ENCODE peak calls at places on chromosome 13, in four cellular contexts. One of them, this sample, is unnamed.

GRCh38 chr13:40271931-40272775 is 394.3 kb downstream of the FOXO1 start:
- DNase-seq in GM12878: no peak
- DNase-seq in K562: no peak
- DNase-seq in IMR-90: peak
- DNase-seq in this sample: no peak

GRCh38 chr13:79775830-79776229 is 294.9 kb downstream of the NDFIP2 start:
- DNase-seq in GM12878: no peak
- DNase-seq in IMR-90: peak
- DNase-seq in K562: no peak
- DNase-seq in this sample: no peak

GRCh38 chr13:99335603-99336002 is 28.4 kb upstream of the GPR183 start:
- DNase-seq in IMR-90: no peak
- DNase-seq in GM12878: peak
- DNase-seq in K562: no peak
- DNase-seq in this sample: no peak

GRCh38 chr13:109700176-109700575 is 86.2 kb downstream of the IRS2 start:
- DNase-seq in K562: peak
- DNase-seq in IMR-90: peak
- DNase-seq in GM12878: no peak
- DNase-seq in this sample: peak

GRCh38 chr13:38024431-38024830 is 154.9 kb upstream of the TRPC4 start:
- DNase-seq in IMR-90: no peak
- DNase-seq in K562: no peak
- DNase-seq in GM12878: no peak
- DNase-seq in this sample: no peak

GRCh38 chr13:30376426-30377311 is 45.6 kb upstream of the UBE2L5 start:
- DNase-seq in K562: no peak
- DNase-seq in GM12878: peak
- DNase-seq in IMR-90: no peak
- DNase-seq in this sample: no peak

GRCh38 chr13:25933520-25933919 is 118.3 kb downstream of the SHISA2 start:
- DNase-seq in IMR-90: no peak
- DNase-seq in GM12878: no peak
- DNase-seq in K562: no peak
- DNase-seq in this sample: no peak

GRCh38 chr13:80363890-80364503 is 23.1 kb upstream of the SPRY2 start:
- DNase-seq in K562: no peak
- DNase-seq in IMR-90: peak
- DNase-seq in GM12878: no peak
- DNase-seq in this sample: peak

GRCh38 chr13:29162638-29163037 is 342.5 kb downstream of the MTUS2 start:
- DNase-seq in K562: no peak
- DNase-seq in GM12878: no peak
- DNase-seq in IMR-90: no peak
- DNase-seq in this sample: no peak

GRCh38 chr13:33800646-33801186 is 17.2 kb upstream of the RFC3 start:
- DNase-seq in K562: no peak
- DNase-seq in IMR-90: no peak
- DNase-seq in GM12878: no peak
- DNase-seq in this sample: no peak

GRCh38 chr13:46016216-46016615 is 36.3 kb downstream of the ZC3H13 start:
- DNase-seq in GM12878: no peak
- DNase-seq in IMR-90: no peak
- DNase-seq in K562: no peak
- DNase-seq in this sample: no peak

GRCh38 chr13:95137096-95137495 is 164.2 kb downstream of the ABCC4 start:
- DNase-seq in K562: no peak
- DNase-seq in GM12878: no peak
- DNase-seq in IMR-90: peak
- DNase-seq in this sample: peak

GRCh38 chr13:45630791-45631190 is 15.3 kb upstream of the ERICH6B start:
- DNase-seq in K562: no peak
- DNase-seq in IMR-90: no peak
- DNase-seq in GM12878: no peak
- DNase-seq in this sample: no peak

GRCh38 chr13:100573121-100573520 is 15.5 kb downstream of the GGACT start:
- DNase-seq in K562: peak
- DNase-seq in IMR-90: peak
- DNase-seq in GM12878: peak
- DNase-seq in this sample: peak

GRCh38 chr13:102234618-102235017 is 167.2 kb downstream of the FGF14 start:
- DNase-seq in IMR-90: peak
- DNase-seq in GM12878: no peak
- DNase-seq in K562: no peak
- DNase-seq in this sample: no peak

GRCh38 chr13:77919351-77920294 is 992 bp upstream of the EDNRB start:
- DNase-seq in IMR-90: peak
- DNase-seq in GM12878: no peak
- DNase-seq in K562: no peak
- DNase-seq in this sample: peak

GRCh38 chr13:114269281-114269770 is 12.1 kb upstream of the UPF3A start:
- DNase-seq in K562: no peak
- DNase-seq in IMR-90: no peak
- DNase-seq in GM12878: no peak
- DNase-seq in this sample: no peak

GRCh38 chr13:114025432-114026127 is 51.7 kb upstream of the C13orf46 start:
- DNase-seq in K562: no peak
- DNase-seq in IMR-90: peak
- DNase-seq in GM12878: no peak
- DNase-seq in this sample: peak

GRCh38 chr13:44752184-44752583 is 176.1 kb upstream of the TSC22D1 start:
- DNase-seq in IMR-90: no peak
- DNase-seq in GM12878: no peak
- DNase-seq in K562: no peak
- DNase-seq in this sample: no peak

GRCh38 chr13:46184277-46184699 is 2.3 kb upstream of the LCP1 start:
- DNase-seq in GM12878: no peak
- DNase-seq in K562: peak
- DNase-seq in IMR-90: no peak
- DNase-seq in this sample: peak

GRCh38 chr13:51771418-51772104 is 32.4 kb downstream of the DHRS12 start:
- DNase-seq in K562: no peak
- DNase-seq in GM12878: no peak
- DNase-seq in IMR-90: no peak
- DNase-seq in this sample: no peak

GRCh38 chr13:100510208-100510997 is 78.2 kb downstream of the GGACT start:
- DNase-seq in IMR-90: no peak
- DNase-seq in K562: no peak
- DNase-seq in GM12878: no peak
- DNase-seq in this sample: peak

GRCh38 chr13:44573790-44574465 is 2.2 kb downstream of the TSC22D1 start:
- DNase-seq in K562: peak
- DNase-seq in GM12878: no peak
- DNase-seq in IMR-90: peak
- DNase-seq in this sample: peak

GRCh38 chr13:92407858-92408257 is 818.7 kb upstream of the GPC6 start:
- DNase-seq in IMR-90: no peak
- DNase-seq in GM12878: no peak
- DNase-seq in K562: no peak
- DNase-seq in this sample: no peak

GRCh38 chr13:82002693-82003092 is 1661.8 kb upstream of the SPRY2 start:
- DNase-seq in GM12878: no peak
- DNase-seq in IMR-90: no peak
- DNase-seq in K562: no peak
- DNase-seq in this sample: no peak

GRCh38 chr13:78999494-78999893 is 340.5 kb upstream of the OBI1 start:
- DNase-seq in IMR-90: no peak
- DNase-seq in K562: no peak
- DNase-seq in GM12878: no peak
- DNase-seq in this sample: no peak

GRCh38 chr13:27406178-27406939 is 18.1 kb upstream of the GTF3A start:
- DNase-seq in K562: peak
- DNase-seq in GM12878: no peak
- DNase-seq in IMR-90: peak
- DNase-seq in this sample: peak

GRCh38 chr13:48741377-48741776 is 87.6 kb downstream of the CYSLTR2 start:
- DNase-seq in GM12878: no peak
- DNase-seq in IMR-90: peak
- DNase-seq in K562: no peak
- DNase-seq in this sample: peak

GRCh38 chr13:28392896-28393295 is 102.0 kb downstream of the FLT1 start:
- DNase-seq in IMR-90: no peak
- DNase-seq in K562: no peak
- DNase-seq in GM12878: no peak
- DNase-seq in this sample: no peak

GRCh38 chr13:111652676-111653075 is 332.2 kb downstream of the TEX29 start:
- DNase-seq in GM12878: no peak
- DNase-seq in K562: no peak
- DNase-seq in IMR-90: no peak
- DNase-seq in this sample: no peak

GRCh38 chr13:40456397-40456958 is 210.0 kb downstream of the FOXO1 start:
- DNase-seq in GM12878: no peak
- DNase-seq in K562: no peak
- DNase-seq in IMR-90: no peak
- DNase-seq in this sample: no peak

GRCh38 chr13:36549126-36549702 is 116.9 kb downstream of the CCNA1 start:
- DNase-seq in GM12878: no peak
- DNase-seq in K562: no peak
- DNase-seq in IMR-90: no peak
- DNase-seq in this sample: no peak

GRCh38 chr13:74067818-74068217 is 66.4 kb downstream of the KLF12 start:
- DNase-seq in K562: no peak
- DNase-seq in IMR-90: peak
- DNase-seq in GM12878: no peak
- DNase-seq in this sample: no peak

GRCh38 chr13:101703081-101703480 is 250.6 kb downstream of the ITGBL1 start:
- DNase-seq in GM12878: no peak
- DNase-seq in IMR-90: no peak
- DNase-seq in K562: no peak
- DNase-seq in this sample: no peak

GRCh38 chr13:40181203-40181845 is 485.1 kb downstream of the FOXO1 start:
- DNase-seq in GM12878: no peak
- DNase-seq in IMR-90: peak
- DNase-seq in K562: peak
- DNase-seq in this sample: no peak

GRCh38 chr13:83549671-83550070 is 332.6 kb downstream of the SLITRK1 start:
- DNase-seq in GM12878: no peak
- DNase-seq in IMR-90: no peak
- DNase-seq in K562: no peak
- DNase-seq in this sample: no peak
- TF ChIP-seq MXI1 in GM12878: no peak
- TF ChIP-seq MXI1 in IMR-90: no peak
- TF ChIP-seq MXI1 in K562: no peak
- TF ChIP-seq MXI1 in this sample: no peak

GRCh38 chr13:96816261-96816660 is 178.0 kb downstream of the OXGR1 start:
- DNase-seq in GM12878: no peak
- DNase-seq in IMR-90: no peak
- DNase-seq in K562: no peak
- DNase-seq in this sample: no peak
- TF ChIP-seq MXI1 in GM12878: no peak
- TF ChIP-seq MXI1 in IMR-90: no peak
- TF ChIP-seq MXI1 in K562: no peak
- TF ChIP-seq MXI1 in this sample: no peak

GRCh38 chr13:70023506-70023905 is 84.1 kb upstream of the ATXN8OS start:
- DNase-seq in K562: no peak
- DNase-seq in IMR-90: no peak
- DNase-seq in GM12878: no peak
- DNase-seq in this sample: no peak

GRCh38 chr13:70027551-70027950 is 80.1 kb upstream of the ATXN8OS start:
- DNase-seq in K562: no peak
- DNase-seq in IMR-90: no peak
- DNase-seq in GM12878: no peak
- DNase-seq in this sample: no peak
- TF ChIP-seq MXI1 in K562: no peak
- TF ChIP-seq MXI1 in IMR-90: no peak
- TF ChIP-seq MXI1 in GM12878: no peak
- TF ChIP-seq MXI1 in this sample: no peak

DNA sequence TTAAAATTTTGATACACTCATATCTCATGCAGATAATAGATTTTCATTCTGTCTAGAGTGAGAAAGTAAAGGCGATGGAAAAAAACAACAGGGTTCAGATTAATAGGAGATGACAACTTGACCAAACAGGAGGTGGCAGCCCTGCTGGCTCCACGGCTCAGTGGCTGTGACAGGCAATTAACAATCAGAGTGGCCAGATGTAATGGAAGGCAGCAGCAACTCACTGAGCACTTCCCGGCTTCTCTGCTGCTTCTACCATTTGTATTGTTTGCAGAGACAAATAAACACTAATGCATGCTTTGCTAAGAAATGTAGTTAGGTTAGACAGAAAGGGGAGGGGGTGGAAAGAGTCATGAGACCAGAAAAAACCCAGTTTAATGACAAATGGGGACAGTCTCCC is 473.0 kb upstream of the SLC10A2 start:
- DNase-seq in IMR-90: no peak
- DNase-seq in K562: no peak
- DNase-seq in GM12878: no peak
- DNase-seq in this sample: peak
- TF ChIP-seq MXI1 in IMR-90: no peak
- TF ChIP-seq MXI1 in K562: no peak
- TF ChIP-seq MXI1 in GM12878: no peak
- TF ChIP-seq MXI1 in this sample: peak

DNA sequence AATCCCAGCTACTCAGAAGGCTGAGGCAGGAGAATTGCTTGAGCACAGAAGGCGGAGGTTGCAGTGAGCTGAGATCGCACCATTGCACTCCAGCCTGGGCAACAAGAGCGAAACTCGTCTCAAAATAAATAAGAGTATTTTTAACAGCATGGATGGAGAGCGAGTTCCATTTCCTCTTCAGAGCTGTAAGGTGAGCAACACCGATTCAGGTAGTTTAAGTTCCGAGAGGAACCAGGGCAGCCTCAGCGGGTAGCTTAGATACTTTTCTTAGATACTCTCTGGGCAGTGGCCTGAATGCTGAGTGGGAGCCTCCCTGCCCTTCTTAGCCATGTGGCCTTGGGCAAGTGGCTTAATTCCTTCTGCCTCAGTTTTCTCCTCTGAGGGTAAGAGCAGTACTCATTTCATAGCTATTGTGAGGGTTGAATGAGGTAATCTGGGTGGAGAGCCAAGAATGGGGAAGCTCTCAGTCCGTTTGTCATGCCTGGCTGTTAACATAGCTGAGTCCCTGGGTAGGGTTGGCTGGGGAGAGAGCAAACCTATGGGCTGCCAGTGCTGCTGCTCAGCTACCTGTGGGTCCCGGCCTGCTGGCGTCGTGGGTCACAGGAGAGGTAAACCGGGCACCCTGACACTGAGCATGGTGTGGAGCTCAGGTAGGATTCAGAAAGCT is 4.1 kb downstream of the ATP11A start:
- DNase-seq in IMR-90: peak
- DNase-seq in GM12878: no peak
- DNase-seq in K562: no peak
- DNase-seq in this sample: no peak
- TF ChIP-seq MXI1 in IMR-90: peak
- TF ChIP-seq MXI1 in GM12878: no peak
- TF ChIP-seq MXI1 in K562: no peak
- TF ChIP-seq MXI1 in this sample: no peak